ENCODE peak calls at places on chromosomes 16 and 17, in eight cellular contexts. One of them, this sample, is unnamed.

GRCh38 chr17:6639651-6640535 is 618 bp downstream of the KIAA0753 start:
- DNase-seq in transverse colon: peak; percentile 47
- DNase-seq in tibial artery: peak; percentile 63
- DNase-seq in PC-9: no peak
- DNase-seq in GM12864: no peak
- DNase-seq in fibroblast of mammary gland: peak; percentile 28
- DNase-seq in kidney: peak; percentile 87
- DNase-seq in mammary epithelial cell: peak; percentile 33
- DNase-seq in this sample: peak; percentile 44

GRCh38 chr17:66301418-66301863 is 972 bp upstream of the PRKCA start:
- DNase-seq in PC-9: no peak
- DNase-seq in transverse colon: peak; percentile 10
- DNase-seq in fibroblast of mammary gland: no peak
- DNase-seq in tibial artery: no peak
- DNase-seq in kidney: no peak
- DNase-seq in mammary epithelial cell: no peak
- DNase-seq in GM12864: no peak
- DNase-seq in this sample: no peak

GRCh38 chr17:65749479-65749878 is 188.0 kb upstream of the AXIN2 start:
- DNase-seq in fibroblast of mammary gland: peak; percentile 34
- DNase-seq in GM12864: no peak
- DNase-seq in mammary epithelial cell: peak; percentile 84
- DNase-seq in tibial artery: no peak
- DNase-seq in transverse colon: no peak
- DNase-seq in kidney: no peak
- DNase-seq in PC-9: peak; percentile 55
- DNase-seq in this sample: peak; percentile 63

GRCh38 chr17:74862108-74862901 is 2.6 kb upstream of the GRIN2C start:
- DNase-seq in GM12864: no peak
- DNase-seq in kidney: no peak
- DNase-seq in mammary epithelial cell: no peak
- DNase-seq in fibroblast of mammary gland: no peak
- DNase-seq in transverse colon: peak; percentile 60
- DNase-seq in PC-9: no peak
- DNase-seq in tibial artery: peak; percentile 76
- DNase-seq in this sample: peak; percentile 33

GRCh38 chr17:65515959-65516948 is 45.2 kb downstream of the AXIN2 start:
- DNase-seq in kidney: no peak
- DNase-seq in GM12864: no peak
- DNase-seq in PC-9: no peak
- DNase-seq in transverse colon: no peak
- DNase-seq in mammary epithelial cell: no peak
- DNase-seq in tibial artery: peak; percentile 50
- DNase-seq in fibroblast of mammary gland: no peak
- DNase-seq in this sample: peak; percentile 74

GRCh38 chr16:69077251-69077650 is 28.2 kb upstream of the HAS3 start:
- DNase-seq in GM12864: no peak
- DNase-seq in tibial artery: no peak
- DNase-seq in kidney: peak; percentile 26
- DNase-seq in mammary epithelial cell: peak; percentile 96
- DNase-seq in PC-9: peak; percentile 86
- DNase-seq in fibroblast of mammary gland: peak; percentile 40
- DNase-seq in transverse colon: no peak
- DNase-seq in this sample: no peak

GRCh38 chr16:67718668-67719047 is 458 bp downstream of the GFOD2 start:
- DNase-seq in tibial artery: no peak
- DNase-seq in PC-9: no peak
- DNase-seq in mammary epithelial cell: peak; percentile 23
- DNase-seq in fibroblast of mammary gland: no peak
- DNase-seq in transverse colon: peak; percentile 11
- DNase-seq in kidney: no peak
- DNase-seq in GM12864: no peak
- DNase-seq in this sample: no peak

GRCh38 chr17:81964081-81964849 is 3.3 kb upstream of the NOTUM start:
- DNase-seq in tibial artery: no peak
- DNase-seq in PC-9: no peak
- DNase-seq in GM12864: no peak
- DNase-seq in kidney: no peak
- DNase-seq in mammary epithelial cell: no peak
- DNase-seq in transverse colon: no peak
- DNase-seq in fibroblast of mammary gland: no peak
- DNase-seq in this sample: no peak

GRCh38 chr16:73768786-73769203 is 527.8 kb upstream of the PSMD7 start:
- DNase-seq in GM12864: no peak
- DNase-seq in kidney: no peak
- DNase-seq in transverse colon: no peak
- DNase-seq in mammary epithelial cell: peak; percentile 1
- DNase-seq in tibial artery: peak; percentile 88
- DNase-seq in fibroblast of mammary gland: no peak
- DNase-seq in PC-9: no peak
- DNase-seq in this sample: no peak

GRCh38 chr17:48057626-48058025 is 9.5 kb downstream of the NFE2L1 start:
- DNase-seq in GM12864: no peak
- DNase-seq in kidney: no peak
- DNase-seq in PC-9: no peak
- DNase-seq in fibroblast of mammary gland: no peak
- DNase-seq in tibial artery: no peak
- DNase-seq in mammary epithelial cell: no peak
- DNase-seq in transverse colon: no peak
- DNase-seq in this sample: no peak

GRCh38 chr17:48592592-48592991 is 987 bp downstream of the HOXB5 start:
- DNase-seq in kidney: no peak
- DNase-seq in tibial artery: no peak
- DNase-seq in fibroblast of mammary gland: no peak
- DNase-seq in transverse colon: no peak
- DNase-seq in mammary epithelial cell: no peak
- DNase-seq in GM12864: no peak
- DNase-seq in PC-9: no peak
- DNase-seq in this sample: peak; percentile 35

GRCh38 chr16:31707743-31708335 is 165.8 kb upstream of the ZNF267 start:
- DNase-seq in tibial artery: no peak
- DNase-seq in PC-9: no peak
- DNase-seq in fibroblast of mammary gland: no peak
- DNase-seq in mammary epithelial cell: no peak
- DNase-seq in kidney: no peak
- DNase-seq in GM12864: no peak
- DNase-seq in transverse colon: no peak
- DNase-seq in this sample: no peak

GRCh38 chr17:82213251-82214011 is 789 bp upstream of the CCDC57 start:
- DNase-seq in fibroblast of mammary gland: peak; percentile 92
- DNase-seq in GM12864: no peak
- DNase-seq in tibial artery: no peak
- DNase-seq in mammary epithelial cell: peak; percentile 66
- DNase-seq in PC-9: no peak
- DNase-seq in transverse colon: peak; percentile 43
- DNase-seq in kidney: peak; percentile 82
- DNase-seq in this sample: peak; percentile 69

GRCh38 chr17:76427457-76428231 is 25.3 kb downstream of the UBE2O start:
- DNase-seq in GM12864: no peak
- DNase-seq in fibroblast of mammary gland: peak; percentile 65
- DNase-seq in PC-9: no peak
- DNase-seq in kidney: no peak
- DNase-seq in transverse colon: peak; percentile 42
- DNase-seq in mammary epithelial cell: no peak
- DNase-seq in tibial artery: peak; percentile 53
- DNase-seq in this sample: peak; percentile 60

GRCh38 chr17:39916918-39917317 is 1.5 kb downstream of the GSDMB start:
- DNase-seq in fibroblast of mammary gland: peak; percentile 28
- DNase-seq in PC-9: no peak
- DNase-seq in mammary epithelial cell: no peak
- DNase-seq in kidney: no peak
- DNase-seq in GM12864: no peak
- DNase-seq in tibial artery: no peak
- DNase-seq in transverse colon: no peak
- DNase-seq in this sample: no peak

GRCh38 chr17:39913989-39914388 is 4.4 kb downstream of the GSDMB start:
- DNase-seq in tibial artery: no peak
- DNase-seq in transverse colon: no peak
- DNase-seq in mammary epithelial cell: no peak
- DNase-seq in GM12864: no peak
- DNase-seq in fibroblast of mammary gland: no peak
- DNase-seq in PC-9: no peak
- DNase-seq in kidney: no peak
- DNase-seq in this sample: no peak

GRCh38 chr17:39920218-39921210 is 2.1 kb upstream of the GSDMB start:
- DNase-seq in transverse colon: no peak
- DNase-seq in PC-9: no peak
- DNase-seq in GM12864: no peak
- DNase-seq in kidney: peak; percentile 62
- DNase-seq in fibroblast of mammary gland: no peak
- DNase-seq in mammary epithelial cell: no peak
- DNase-seq in tibial artery: no peak
- DNase-seq in this sample: no peak

GRCh38 chr17:39919087-39919683 is 750 bp upstream of the GSDMB start:
- DNase-seq in fibroblast of mammary gland: no peak
- DNase-seq in kidney: no peak
- DNase-seq in tibial artery: no peak
- DNase-seq in mammary epithelial cell: no peak
- DNase-seq in PC-9: no peak
- DNase-seq in transverse colon: no peak
- DNase-seq in GM12864: no peak
- DNase-seq in this sample: no peak

GRCh38 chr17:39915559-39915958 is 2.9 kb downstream of the GSDMB start:
- DNase-seq in PC-9: no peak
- DNase-seq in transverse colon: no peak
- DNase-seq in tibial artery: no peak
- DNase-seq in mammary epithelial cell: no peak
- DNase-seq in GM12864: no peak
- DNase-seq in kidney: no peak
- DNase-seq in fibroblast of mammary gland: no peak
- DNase-seq in this sample: no peak
- H3K4me3 ChIP-seq in PC-9: no peak overlapping the region
- H3K4me3 ChIP-seq in transverse colon: no peak overlapping the region
- H3K4me3 ChIP-seq in tibial artery: no peak overlapping the region
- H3K4me3 ChIP-seq in mammary epithelial cell: no peak overlapping the region
- H3K4me3 ChIP-seq in GM12864: no peak overlapping the region
- H3K4me3 ChIP-seq in kidney: no peak overlapping the region
- H3K4me3 ChIP-seq in fibroblast of mammary gland: no peak overlapping the region
- H3K4me3 ChIP-seq in this sample: no peak overlapping the region

GRCh38 chr16:234468-235305 is at the start of gene FAM234A:
- DNase-seq in GM12864: peak; percentile 80
- DNase-seq in PC-9: peak; percentile 85
- DNase-seq in tibial artery: peak; percentile 95
- DNase-seq in fibroblast of mammary gland: peak; percentile 32
- DNase-seq in kidney: peak; percentile 98
- DNase-seq in transverse colon: peak; percentile 96
- DNase-seq in mammary epithelial cell: peak; percentile 90
- DNase-seq in this sample: peak; percentile 91
- TF ChIP-seq CTCF in GM12864: peak; percentile 54
- TF ChIP-seq CTCF in PC-9: no peak
- TF ChIP-seq CTCF in tibial artery: peak; percentile 35
- TF ChIP-seq CTCF in fibroblast of mammary gland: peak; percentile 15
- TF ChIP-seq CTCF in kidney: peak; percentile 34
- TF ChIP-seq CTCF in transverse colon: peak; percentile 43
- TF ChIP-seq CTCF in mammary epithelial cell: peak; percentile 35
- TF ChIP-seq CTCF in this sample: peak; percentile 41

DNA sequence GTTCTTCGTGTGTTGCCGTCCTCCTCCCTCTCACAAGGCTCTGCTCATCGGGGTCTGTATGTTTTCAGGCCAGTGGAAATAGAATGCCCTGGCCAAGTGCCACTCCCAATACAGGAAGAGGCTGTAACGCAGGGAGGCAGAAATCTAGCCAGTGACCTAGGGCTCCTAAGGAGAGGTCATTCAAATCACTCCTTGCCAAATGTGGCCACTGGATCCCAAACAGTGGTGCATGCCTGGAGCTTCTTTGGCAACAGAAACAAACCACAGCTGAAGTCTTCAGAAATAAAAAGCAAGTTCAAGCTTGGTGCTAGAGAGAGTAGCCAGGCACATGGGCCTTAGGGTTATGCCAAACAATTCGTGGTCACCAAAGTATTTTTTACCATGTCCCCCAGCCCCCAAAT is 66.1 kb downstream of the SMG6 start:
- DNase-seq in PC-9: no peak
- DNase-seq in tibial artery: peak; percentile 75
- DNase-seq in mammary epithelial cell: peak; percentile 24
- DNase-seq in kidney: no peak
- DNase-seq in GM12864: no peak
- DNase-seq in transverse colon: no peak
- DNase-seq in fibroblast of mammary gland: peak; percentile 89
- DNase-seq in this sample: peak; percentile 89
- H3K4me3 ChIP-seq in PC-9: no peak overlapping the region
- H3K4me3 ChIP-seq in tibial artery: no peak overlapping the region
- H3K4me3 ChIP-seq in mammary epithelial cell: no peak overlapping the region
- H3K4me3 ChIP-seq in kidney: no peak overlapping the region
- H3K4me3 ChIP-seq in GM12864: no peak overlapping the region
- H3K4me3 ChIP-seq in transverse colon: no peak overlapping the region
- H3K4me3 ChIP-seq in fibroblast of mammary gland: no peak overlapping the region
- H3K4me3 ChIP-seq in this sample: no peak overlapping the region

GRCh38 chr16:63461248-63461841 is 1425.1 kb upstream of the CDH8 start:
- DNase-seq in GM12864: no peak
- DNase-seq in PC-9: no peak
- DNase-seq in kidney: no peak
- DNase-seq in fibroblast of mammary gland: peak; percentile 48
- DNase-seq in tibial artery: no peak
- DNase-seq in mammary epithelial cell: peak; percentile 1
- DNase-seq in transverse colon: no peak
- DNase-seq in this sample: peak; percentile 36
- TF ChIP-seq CTCF in GM12864: no peak
- TF ChIP-seq CTCF in PC-9: peak; percentile 49
- TF ChIP-seq CTCF in kidney: peak; percentile 48
- TF ChIP-seq CTCF in fibroblast of mammary gland: peak; percentile 32
- TF ChIP-seq CTCF in tibial artery: peak; percentile 49
- TF ChIP-seq CTCF in mammary epithelial cell: peak; percentile 36
- TF ChIP-seq CTCF in transverse colon: peak; percentile 15
- TF ChIP-seq CTCF in this sample: peak; percentile 21

GRCh38 chr17:57761887-57762286 is 16.8 kb upstream of the CCDC182 start:
- DNase-seq in PC-9: no peak
- DNase-seq in fibroblast of mammary gland: no peak
- DNase-seq in tibial artery: no peak
- DNase-seq in mammary epithelial cell: no peak
- DNase-seq in kidney: no peak
- DNase-seq in transverse colon: no peak
- DNase-seq in GM12864: no peak
- DNase-seq in this sample: no peak
- H3K4me3 ChIP-seq in PC-9: no peak overlapping the region
- H3K4me3 ChIP-seq in fibroblast of mammary gland: no peak overlapping the region
- H3K4me3 ChIP-seq in tibial artery: no peak overlapping the region
- H3K4me3 ChIP-seq in mammary epithelial cell: no peak overlapping the region
- H3K4me3 ChIP-seq in kidney: no peak overlapping the region
- H3K4me3 ChIP-seq in transverse colon: no peak overlapping the region
- H3K4me3 ChIP-seq in GM12864: no peak overlapping the region
- H3K4me3 ChIP-seq in this sample: no peak overlapping the region

This sample was measured in fibroblast of lung.